ENCODE peak calls at places on chromosomes 7 and 10, in nine cellular contexts. One of them, this sample, is unnamed.

GRCh38 chr10:119306514-119306951 is 99.2 kb downstream of the GRK5 start:
- DNase-seq in right lobe of liver: no peak
- DNase-seq in cardiac fibroblast: peak
- DNase-seq in PC-9: peak
- DNase-seq in RWPE1: peak
- DNase-seq in suprapubic skin: no peak
- DNase-seq in fibroblast of villous mesenchyme: no peak
- DNase-seq in spleen: peak
- DNase-seq in cardiac muscle cell: no peak
- DNase-seq in this sample: no peak

GRCh38 chr10:31823358-31823757 is 105.3 kb downstream of the ARHGAP12 start:
- DNase-seq in right lobe of liver: no peak
- DNase-seq in cardiac fibroblast: no peak
- DNase-seq in PC-9: no peak
- DNase-seq in RWPE1: no peak
- DNase-seq in suprapubic skin: no peak
- DNase-seq in fibroblast of villous mesenchyme: no peak
- DNase-seq in spleen: no peak
- DNase-seq in cardiac muscle cell: no peak
- DNase-seq in this sample: no peak

GRCh38 chr7:2476298-2476697 is at the start of gene GRIFIN:
- DNase-seq in right lobe of liver: no peak
- DNase-seq in cardiac fibroblast: no peak
- DNase-seq in PC-9: no peak
- DNase-seq in RWPE1: no peak
- DNase-seq in suprapubic skin: no peak
- DNase-seq in fibroblast of villous mesenchyme: no peak
- DNase-seq in spleen: no peak
- DNase-seq in cardiac muscle cell: no peak
- DNase-seq in this sample: no peak

GRCh38 chr10:78361031-78361430 is 327.4 kb downstream of the RPS24 start:
- DNase-seq in right lobe of liver: no peak
- DNase-seq in cardiac fibroblast: no peak
- DNase-seq in PC-9: no peak
- DNase-seq in RWPE1: no peak
- DNase-seq in suprapubic skin: no peak
- DNase-seq in fibroblast of villous mesenchyme: no peak
- DNase-seq in spleen: peak
- DNase-seq in cardiac muscle cell: no peak
- DNase-seq in this sample: no peak

GRCh38 chr7:28060371-28060950 is 120.1 kb downstream of the JAZF1 start:
- DNase-seq in right lobe of liver: no peak
- DNase-seq in cardiac fibroblast: no peak
- DNase-seq in PC-9: no peak
- DNase-seq in RWPE1: no peak
- DNase-seq in suprapubic skin: no peak
- DNase-seq in fibroblast of villous mesenchyme: peak
- DNase-seq in spleen: no peak
- DNase-seq in cardiac muscle cell: no peak
- DNase-seq in this sample: no peak

GRCh38 chr10:109926141-109926745 is 2.9 kb upstream of the XPNPEP1 start:
- DNase-seq in right lobe of liver: no peak
- DNase-seq in cardiac fibroblast: no peak
- DNase-seq in PC-9: no peak
- DNase-seq in RWPE1: no peak
- DNase-seq in suprapubic skin: no peak
- DNase-seq in fibroblast of villous mesenchyme: no peak
- DNase-seq in spleen: no peak
- DNase-seq in cardiac muscle cell: no peak
- DNase-seq in this sample: no peak

GRCh38 chr7:91047636-91048035 is 216.6 kb upstream of the FZD1 start:
- DNase-seq in right lobe of liver: no peak
- DNase-seq in cardiac fibroblast: no peak
- DNase-seq in PC-9: no peak
- DNase-seq in RWPE1: no peak
- DNase-seq in suprapubic skin: no peak
- DNase-seq in fibroblast of villous mesenchyme: no peak
- DNase-seq in spleen: no peak
- DNase-seq in cardiac muscle cell: no peak
- DNase-seq in this sample: no peak

GRCh38 chr10:49301302-49301701 is 2.3 kb downstream of the C10orf71 start:
- DNase-seq in right lobe of liver: no peak
- DNase-seq in cardiac fibroblast: no peak
- DNase-seq in PC-9: no peak
- DNase-seq in RWPE1: no peak
- DNase-seq in suprapubic skin: no peak
- DNase-seq in fibroblast of villous mesenchyme: no peak
- DNase-seq in spleen: no peak
- DNase-seq in cardiac muscle cell: no peak
- DNase-seq in this sample: no peak

GRCh38 chr10:128078136-128078969 is 47.9 kb downstream of the MKI67 start:
- DNase-seq in right lobe of liver: peak
- DNase-seq in cardiac fibroblast: peak
- DNase-seq in PC-9: peak
- DNase-seq in RWPE1: peak
- DNase-seq in suprapubic skin: peak
- DNase-seq in fibroblast of villous mesenchyme: peak
- DNase-seq in spleen: peak
- DNase-seq in cardiac muscle cell: peak
- DNase-seq in this sample: peak

GRCh38 chr7:19982841-19983835 is 209.7 kb upstream of the TMEM196 start:
- DNase-seq in right lobe of liver: no peak
- DNase-seq in cardiac fibroblast: peak
- DNase-seq in PC-9: no peak
- DNase-seq in RWPE1: no peak
- DNase-seq in suprapubic skin: no peak
- DNase-seq in fibroblast of villous mesenchyme: peak
- DNase-seq in spleen: no peak
- DNase-seq in cardiac muscle cell: peak
- DNase-seq in this sample: no peak

GRCh38 chr10:58177362-58177947 is 90.2 kb downstream of the IPMK start:
- DNase-seq in right lobe of liver: no peak
- DNase-seq in cardiac fibroblast: peak
- DNase-seq in PC-9: no peak
- DNase-seq in RWPE1: no peak
- DNase-seq in suprapubic skin: no peak
- DNase-seq in fibroblast of villous mesenchyme: peak
- DNase-seq in spleen: no peak
- DNase-seq in cardiac muscle cell: peak
- DNase-seq in this sample: no peak

GRCh38 chr10:126224967-126225671 is 163.2 kb downstream of the ADAM12 start:
- DNase-seq in right lobe of liver: no peak
- DNase-seq in cardiac fibroblast: no peak
- DNase-seq in PC-9: no peak
- DNase-seq in RWPE1: no peak
- DNase-seq in suprapubic skin: no peak
- DNase-seq in fibroblast of villous mesenchyme: no peak
- DNase-seq in spleen: no peak
- DNase-seq in cardiac muscle cell: no peak
- DNase-seq in this sample: no peak

GRCh38 chr10:13629116-13629515 is 42.4 kb downstream of the PRPF18 start:
- DNase-seq in right lobe of liver: no peak
- DNase-seq in cardiac fibroblast: no peak
- DNase-seq in PC-9: no peak
- DNase-seq in RWPE1: no peak
- DNase-seq in suprapubic skin: no peak
- DNase-seq in fibroblast of villous mesenchyme: peak
- DNase-seq in spleen: no peak
- DNase-seq in cardiac muscle cell: peak
- DNase-seq in this sample: no peak

GRCh38 chr7:131557521-131558385 is 1.3 kb upstream of the PODXL start:
- DNase-seq in right lobe of liver: no peak
- DNase-seq in cardiac fibroblast: no peak
- DNase-seq in PC-9: no peak
- DNase-seq in RWPE1: no peak
- DNase-seq in suprapubic skin: no peak
- DNase-seq in fibroblast of villous mesenchyme: no peak
- DNase-seq in spleen: no peak
- DNase-seq in cardiac muscle cell: no peak
- DNase-seq in this sample: peak

GRCh38 chr7:106021211-106022067 is 58.4 kb downstream of the CDHR3 start:
- DNase-seq in right lobe of liver: no peak
- DNase-seq in cardiac fibroblast: no peak
- DNase-seq in PC-9: no peak
- DNase-seq in RWPE1: no peak
- DNase-seq in suprapubic skin: no peak
- DNase-seq in fibroblast of villous mesenchyme: peak
- DNase-seq in spleen: no peak
- DNase-seq in cardiac muscle cell: no peak
- DNase-seq in this sample: no peak

GRCh38 chr10:69360485-69361302 is 56.0 kb downstream of the TACR2 start:
- DNase-seq in right lobe of liver: no peak
- DNase-seq in cardiac fibroblast: peak
- DNase-seq in PC-9: peak
- DNase-seq in RWPE1: peak
- DNase-seq in suprapubic skin: no peak
- DNase-seq in fibroblast of villous mesenchyme: peak
- DNase-seq in spleen: no peak
- DNase-seq in cardiac muscle cell: peak
- DNase-seq in this sample: no peak

GRCh38 chr7:28957064-28957821 is 887 bp downstream of the TRIL start:
- DNase-seq in right lobe of liver: no peak
- DNase-seq in cardiac fibroblast: peak
- DNase-seq in PC-9: no peak
- DNase-seq in RWPE1: no peak
- DNase-seq in suprapubic skin: no peak
- DNase-seq in fibroblast of villous mesenchyme: no peak
- DNase-seq in spleen: peak
- DNase-seq in cardiac muscle cell: peak
- DNase-seq in this sample: peak

DNA sequence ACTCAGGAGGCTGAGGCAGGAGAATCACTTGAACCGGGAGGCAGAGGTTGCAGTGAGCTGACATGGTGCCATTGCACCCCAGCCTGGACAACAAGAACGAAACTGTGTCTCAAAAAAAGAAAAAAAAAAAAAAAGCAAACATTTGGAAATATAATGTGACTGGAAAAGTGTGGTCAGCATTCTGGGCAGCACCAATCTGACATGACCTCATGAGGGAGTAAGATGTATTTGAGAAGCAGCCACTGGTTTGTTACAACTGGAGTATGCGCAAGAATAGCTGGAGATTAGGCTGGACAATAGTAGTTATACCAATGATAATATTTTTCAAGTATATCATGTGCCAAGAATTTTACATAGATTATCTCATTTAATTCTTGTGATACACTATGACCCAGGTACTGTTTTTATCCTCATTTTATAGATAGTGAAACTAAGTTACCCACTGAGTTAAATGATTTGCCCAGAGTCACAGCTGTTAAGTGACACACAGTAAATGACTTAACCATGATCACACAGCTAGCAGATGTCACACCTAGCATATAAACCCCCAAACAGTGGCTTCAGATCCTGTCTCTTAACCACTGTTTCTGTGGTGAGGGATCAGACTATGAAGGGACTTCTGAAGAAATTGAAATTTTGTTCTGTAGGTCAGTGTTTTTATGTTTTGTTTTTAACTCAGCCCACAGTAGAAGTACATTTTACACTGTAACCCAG is 11.1 kb downstream of the MCU start:
- DNase-seq in right lobe of liver: no peak
- DNase-seq in cardiac fibroblast: peak
- DNase-seq in PC-9: no peak
- DNase-seq in RWPE1: no peak
- DNase-seq in suprapubic skin: no peak
- DNase-seq in fibroblast of villous mesenchyme: peak
- DNase-seq in spleen: no peak
- DNase-seq in cardiac muscle cell: peak
- DNase-seq in this sample: no peak
- TF ChIP-seq CTCF in right lobe of liver: no peak
- TF ChIP-seq CTCF in cardiac fibroblast: no peak
- TF ChIP-seq CTCF in PC-9: no peak
- TF ChIP-seq CTCF in RWPE1: no peak
- TF ChIP-seq CTCF in suprapubic skin: no peak
- TF ChIP-seq CTCF in fibroblast of villous mesenchyme: peak
- TF ChIP-seq CTCF in spleen: no peak
- TF ChIP-seq CTCF in cardiac muscle cell: no peak
- TF ChIP-seq CTCF in this sample: no peak

GRCh38 chr7:33067921-33068320 is 5.3 kb upstream of the NT5C3A start:
- DNase-seq in right lobe of liver: no peak
- DNase-seq in cardiac fibroblast: no peak
- DNase-seq in PC-9: no peak
- DNase-seq in RWPE1: no peak
- DNase-seq in suprapubic skin: no peak
- DNase-seq in fibroblast of villous mesenchyme: no peak
- DNase-seq in spleen: no peak
- DNase-seq in cardiac muscle cell: no peak
- DNase-seq in this sample: no peak
- TF ChIP-seq CTCF in right lobe of liver: no peak
- TF ChIP-seq CTCF in cardiac fibroblast: no peak
- TF ChIP-seq CTCF in PC-9: no peak
- TF ChIP-seq CTCF in RWPE1: no peak
- TF ChIP-seq CTCF in suprapubic skin: no peak
- TF ChIP-seq CTCF in fibroblast of villous mesenchyme: no peak
- TF ChIP-seq CTCF in spleen: no peak
- TF ChIP-seq CTCF in cardiac muscle cell: no peak
- TF ChIP-seq CTCF in this sample: no peak

DNA sequence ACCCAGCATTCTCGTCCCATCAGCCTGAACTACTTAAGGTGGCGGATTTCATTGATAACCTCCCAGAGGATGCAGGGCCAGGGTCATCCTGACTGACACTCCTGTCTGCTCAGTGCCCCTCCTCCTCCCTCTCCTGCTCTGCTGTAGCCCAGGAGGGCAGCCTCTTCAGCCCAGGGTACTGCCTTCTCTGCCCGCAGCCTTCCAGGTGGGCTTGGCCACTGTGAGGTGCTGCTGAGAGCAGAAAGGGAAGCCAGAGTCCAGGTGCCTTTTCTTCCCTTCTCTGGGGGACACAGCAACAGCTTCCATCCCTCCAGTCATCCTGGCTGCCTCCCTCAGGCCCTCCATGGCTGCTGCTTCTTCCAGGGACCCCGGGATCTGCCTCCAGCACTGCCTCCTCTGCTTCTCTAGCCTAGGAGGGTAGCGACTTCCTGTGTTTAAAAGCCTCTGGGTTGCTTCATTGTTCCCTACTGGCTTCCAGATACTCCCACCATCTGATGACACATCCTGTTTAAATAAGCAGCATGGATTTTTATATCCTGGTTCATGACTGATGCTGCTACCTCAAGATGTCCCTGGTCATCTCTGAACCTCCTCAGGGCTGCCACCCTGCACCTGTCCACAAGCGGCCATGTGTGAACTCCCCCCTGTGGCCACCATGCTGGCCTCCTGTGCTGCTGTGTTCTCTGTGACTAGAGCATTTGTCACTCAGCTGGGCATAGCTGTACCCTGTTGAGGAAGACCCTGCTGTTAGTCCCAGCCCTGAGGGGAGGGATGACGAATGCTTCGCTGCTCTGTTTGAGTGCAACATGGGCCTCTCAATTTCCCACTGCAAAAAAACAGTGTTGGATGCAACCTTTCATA is 55.8 kb downstream of the AKR1C4 start:
- DNase-seq in right lobe of liver: no peak
- DNase-seq in cardiac fibroblast: peak
- DNase-seq in PC-9: peak
- DNase-seq in RWPE1: no peak
- DNase-seq in suprapubic skin: no peak
- DNase-seq in fibroblast of villous mesenchyme: peak
- DNase-seq in spleen: peak
- DNase-seq in cardiac muscle cell: peak
- DNase-seq in this sample: no peak
- TF ChIP-seq CTCF in right lobe of liver: no peak
- TF ChIP-seq CTCF in cardiac fibroblast: no peak
- TF ChIP-seq CTCF in PC-9: no peak
- TF ChIP-seq CTCF in RWPE1: no peak
- TF ChIP-seq CTCF in suprapubic skin: no peak
- TF ChIP-seq CTCF in fibroblast of villous mesenchyme: no peak
- TF ChIP-seq CTCF in spleen: no peak
- TF ChIP-seq CTCF in cardiac muscle cell: no peak
- TF ChIP-seq CTCF in this sample: no peak

GRCh38 chr10:25263931-25264330 is 89.1 kb downstream of the GPR158 start:
- DNase-seq in right lobe of liver: no peak
- DNase-seq in cardiac fibroblast: no peak
- DNase-seq in PC-9: no peak
- DNase-seq in RWPE1: no peak
- DNase-seq in suprapubic skin: no peak
- DNase-seq in fibroblast of villous mesenchyme: no peak
- DNase-seq in spleen: no peak
- DNase-seq in cardiac muscle cell: peak
- DNase-seq in this sample: no peak
- TF ChIP-seq CTCF in right lobe of liver: no peak
- TF ChIP-seq CTCF in cardiac fibroblast: no peak
- TF ChIP-seq CTCF in PC-9: no peak
- TF ChIP-seq CTCF in RWPE1: no peak
- TF ChIP-seq CTCF in suprapubic skin: no peak
- TF ChIP-seq CTCF in fibroblast of villous mesenchyme: no peak
- TF ChIP-seq CTCF in spleen: no peak
- TF ChIP-seq CTCF in cardiac muscle cell: no peak
- TF ChIP-seq CTCF in this sample: no peak

This sample was measured in progenitor cell of endocrine pancreas.